ENCODE peak calls at places on chromosomes 16 and 17, in eight cellular contexts. R is H7; F is hippocampal formation; J is neural crest cell; L is AG04450; G is activated T-helper 1 cell treated with anti-CD3 and anti-CD28 coated beads, Interleukin-12 subunit alpha, Interleukin-12 subunit beta, Interleukin-2, Interleukin-4 antibody, amounts not matched to agents 30 ng/mL and 10 ng/mL and 1 ng/mL, durations not matched to agents 14 hours and 24 hours and 36 hours; N is activated naive CD4-positive, alpha-beta T cell; Y is HuH-7.5. Q is an unnamed sample.

GRCh38 chr17:27321372-27321771 is 27.5 kb downstream of the WSB1 start:
- DNase-seq in F (no peak), G (no peak), J (no peak), L (no peak), Y (no peak), R (no peak), N (no peak), Q (no peak)

GRCh38 chr16:9042533-9042932 is 48.9 kb upstream of the HAPSTR1 start:
- DNase-seq in Y (no peak), G (no peak), N (no peak), F (no peak), J (no peak), L (no peak), R (no peak), Q (peak)

GRCh38 chr16:55499281-55499680 is 9.6 kb upstream of the LPCAT2 start:
- DNase-seq in Y (no peak), F (no peak), L (no peak), R (peak), G (no peak), N (no peak), J (no peak), Q (no peak)

GRCh38 chr16:68823401-68823800 is 19.9 kb upstream of the TANGO6 start:
- DNase-seq in Y (no peak), L (peak), G (no peak), R (peak), J (no peak), N (no peak), F (no peak), Q (peak)

GRCh38 chr16:53198933-53199332 is 144.1 kb downstream of the CHD9 start:
- DNase-seq in L (no peak), G (no peak), F (no peak), N (no peak), J (no peak), R (no peak), Y (no peak), Q (no peak)

GRCh38 chr16:72923757-72924156 is 124.2 kb downstream of the ZFHX3 start:
- DNase-seq in L (no peak), J (no peak), G (no peak), F (no peak), N (no peak), R (no peak), Y (no peak), Q (no peak)

GRCh38 chr17:42456223-42457106 is 2.2 kb upstream of the ATP6V0A1 start:
- DNase-seq in L (no peak), J (no peak), N (no peak), G (peak), Y (no peak), R (no peak), F (no peak), Q (no peak)

GRCh38 chr17:32558997-32559650 is 72.3 kb downstream of the CDK5R1 start:
- DNase-seq in N (no peak), F (no peak), G (no peak), R (no peak), Y (no peak), J (no peak), L (no peak), Q (peak)

GRCh38 chr17:42000399-42001076 is 16.7 kb downstream of the DNAJC7 start:
- DNase-seq in G (no peak), J (no peak), F (no peak), N (no peak), R (no peak), Y (no peak), L (no peak), Q (no peak)

GRCh38 chr16:64437706-64438329 is 684.0 kb downstream of the CDH11 start:
- DNase-seq in N (no peak), Y (no peak), R (no peak), G (no peak), F (no peak), J (no peak), L (no peak), Q (no peak)

GRCh38 chr16:31052131-31052530 is 18.8 kb downstream of the STX4 start:
- DNase-seq in F (no peak), G (no peak), Y (no peak), N (no peak), J (no peak), R (no peak), L (peak), Q (no peak)

GRCh38 chr17:39057807-39058206 is 90.6 kb upstream of the FBXO47 start:
- DNase-seq in L (no peak), J (no peak), R (no peak), N (no peak), Y (no peak), F (no peak), G (no peak), Q (no peak)

GRCh38 chr16:18804540-18804939 is 3.2 kb upstream of the ARL6IP1 start:
- DNase-seq in Y (no peak), F (no peak), J (no peak), G (no peak), R (no peak), N (no peak), L (no peak), Q (peak)